ENCODE peak calls at places on chromosomes 2 and 18, in six cellular contexts. H, V, T, Q, I and X are unnamed samples.

GRCh38 chr2:240126731-240127130 is 9.4 kb downstream of the COPS9 start:
- DNase-seq in H (no peak), V (no peak), T (no peak), Q (no peak), I (no peak), X (no peak)

GRCh38 chr2:178418426-178418825 is 32.5 kb downstream of the PRKRA start:
- DNase-seq in H (no peak), V (no peak), T (no peak), Q (no peak), I (no peak), X (no peak)

GRCh38 chr2:169877406-169877805 is 50.2 kb downstream of the UBR3 start:
- DNase-seq in H (no peak), V (no peak), T (peak), Q (peak), I (no peak), X (no peak)

GRCh38 chr2:172672999-172673726 is 62.5 kb upstream of the RAPGEF4 start:
- DNase-seq in H (no peak), V (no peak), T (no peak), Q (no peak), I (no peak), X (no peak)

GRCh38 chr2:234448506-234449169 is 48.2 kb downstream of the ARL4C start:
- DNase-seq in H (no peak), V (no peak), T (no peak), Q (no peak), I (no peak), X (no peak)

GRCh38 chr2:2328847-2329246 is 2.2 kb downstream of the MYT1L start:
- DNase-seq in H (peak), V (no peak), T (peak), Q (no peak), I (peak), X (peak)

GRCh38 chr18:3481696-3482210 is 31.8 kb downstream of the TGIF1 start:
- DNase-seq in H (peak), V (no peak), T (peak), Q (peak), I (peak), X (peak)

GRCh38 chr2:215884741-215885140 is 128.6 kb downstream of the MREG start:
- DNase-seq in H (no peak), V (no peak), T (no peak), Q (no peak), I (no peak), X (no peak)

GRCh38 chr2:136116111-136116812 is 1.7 kb downstream of the CXCR4 start:
- DNase-seq in H (peak), V (no peak), T (no peak), Q (no peak), I (peak), X (peak)

GRCh38 chr18:3037423-3037915 is 24.5 kb upstream of the LPIN2 start:
- DNase-seq in H (peak), V (peak), T (peak), Q (peak), I (no peak), X (no peak)

GRCh38 chr2:233643128-233643527 is 6.9 kb downstream of the UGT1A10 start:
- DNase-seq in H (no peak), V (no peak), T (peak), Q (peak), I (peak), X (peak)

GRCh38 chr2:53093355-53093754 is 674.2 kb upstream of the CHAC2 start:
- DNase-seq in H (no peak), V (no peak), T (no peak), Q (no peak), I (no peak), X (no peak)

GRCh38 chr2:134670955-134671354 is 47.8 kb downstream of the TMEM163 start:
- DNase-seq in H (no peak), V (no peak), T (no peak), Q (no peak), I (no peak), X (no peak)

GRCh38 chr2:149827585-149828156 is 240.1 kb upstream of the MMADHC start:
- DNase-seq in H (no peak), V (no peak), T (no peak), Q (no peak), I (no peak), X (no peak)

GRCh38 chr2:191899442-191899841 is 52.6 kb upstream of the CAVIN2 start:
- DNase-seq in H (no peak), V (no peak), T (no peak), Q (no peak), I (no peak), X (no peak)

GRCh38 chr2:73698101-73698500 is 39.0 kb downstream of the TPRKB start:
- DNase-seq in H (no peak), V (no peak), T (no peak), Q (no peak), I (no peak), X (no peak)

GRCh38 chr2:70767094-70767698 is 804 bp downstream of the ADD2 start:
- DNase-seq in H (peak), V (no peak), T (no peak), Q (no peak), I (peak), X (peak)

GRCh38 chr2:6554403-6554802 is 311.3 kb downstream of the CMPK2 start:
- DNase-seq in H (no peak), V (no peak), T (no peak), Q (no peak), I (no peak), X (no peak)

GRCh38 chr2:47354013-47354816 is 48.7 kb upstream of the MSH2 start:
- DNase-seq in H (peak), V (no peak), T (peak), Q (no peak), I (no peak), X (no peak)

GRCh38 chr2:237561221-237561620 is 5.2 kb upstream of the PRLH start:
- DNase-seq in H (no peak), V (no peak), T (no peak), Q (no peak), I (no peak), X (no peak)

GRCh38 chr2:202387608-202388342 is 11.6 kb downstream of the BMPR2 start:
- DNase-seq in H (no peak), V (no peak), T (no peak), Q (no peak), I (no peak), X (no peak)

GRCh38 chr18:79642626-79643025 is 37.0 kb upstream of the CTDP1 start:
- DNase-seq in H (no peak), V (no peak), T (no peak), Q (no peak), I (no peak), X (no peak)

GRCh38 chr2:30147196-30147714 is 448 bp downstream of the YPEL5 start:
- DNase-seq in H (peak), V (no peak), T (no peak), Q (no peak), I (no peak), X (peak)

GRCh38 chr2:67515021-67515420 is 117.9 kb downstream of the ETAA1 start:
- DNase-seq in H (no peak), V (no peak), T (no peak), Q (no peak), I (no peak), X (no peak)

GRCh38 chr2:60552096-60552850 is 1.2 kb downstream of the BCL11A start:
- DNase-seq in H (no peak), V (no peak), T (no peak), Q (no peak), I (peak), X (peak)

GRCh38 chr2:217105733-217106649 is 246.1 kb upstream of the TNP1 start:
- DNase-seq in H (peak), V (no peak), T (no peak), Q (peak), I (peak), X (no peak)

GRCh38 chr2:3657881-3658280 is at the start of gene ALLC:
- DNase-seq in H (no peak), V (no peak), T (no peak), Q (no peak), I (no peak), X (no peak)

GRCh38 chr2:3662239-3662638 is 4.2 kb downstream of the ALLC start:
- DNase-seq in H (no peak), V (no peak), T (no peak), Q (peak), I (no peak), X (no peak)

GRCh38 chr2:3659447-3660432 is 1.7 kb downstream of the ALLC start:
- DNase-seq in H (no peak), V (no peak), T (peak), Q (no peak), I (no peak), X (no peak)

GRCh38 chr2:3664118-3664517 is 6.1 kb downstream of the ALLC start:
- DNase-seq in H (no peak), V (no peak), T (no peak), Q (no peak), I (no peak), X (no peak)

DNA sequence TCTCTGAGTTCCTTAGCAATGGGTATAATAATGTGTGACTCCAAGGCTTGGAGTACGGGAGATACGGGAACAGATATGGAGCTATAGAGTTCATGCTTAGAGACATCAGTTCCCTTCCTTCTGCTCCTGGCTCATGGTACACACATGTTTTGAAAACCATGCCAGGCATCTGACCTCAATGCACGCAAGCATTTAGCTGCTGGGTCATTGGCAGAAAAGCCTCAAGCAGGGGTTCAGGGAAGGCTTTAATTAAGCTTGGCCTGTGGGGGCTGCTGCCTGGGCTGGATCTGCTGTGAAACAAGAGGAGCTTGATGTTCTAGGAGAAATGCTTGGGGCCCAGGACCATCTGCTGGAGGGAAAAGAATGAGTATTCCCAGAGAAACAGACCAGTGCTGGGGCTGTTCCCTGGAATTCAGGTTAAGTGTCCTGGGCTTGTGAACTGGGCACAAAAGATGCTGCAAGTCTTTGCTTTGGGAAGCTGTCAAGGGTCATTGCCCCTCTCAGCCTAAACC is 3.2 kb downstream of the ALLC start:
- DNase-seq in H (no peak), V (no peak), T (no peak), Q (no peak), I (no peak), X (no peak)
- TF ChIP-seq ATF3 in H (no peak), V (no peak), T (no peak), Q (no peak), I (no peak), X (no peak)

GRCh38 chr2:219266232-219266631 is 12.5 kb upstream of the TUBA4A start:
- DNase-seq in H (no peak), V (no peak), T (no peak), Q (no peak), I (no peak), X (no peak)

GRCh38 chr2:219271021-219271420 is 8.1 kb upstream of the DNAJB2 start:
- DNase-seq in H (no peak), V (no peak), T (no peak), Q (no peak), I (no peak), X (no peak)

GRCh38 chr2:219270055-219270372 is 9.2 kb upstream of the DNAJB2 start:
- DNase-seq in H (no peak), V (no peak), T (no peak), Q (no peak), I (no peak), X (no peak)

GRCh38 chr2:219272351-219272750 is 6.8 kb upstream of the DNAJB2 start:
- DNase-seq in H (no peak), V (no peak), T (no peak), Q (no peak), I (no peak), X (no peak)

GRCh38 chr2:219269362-219270054 is 9.7 kb upstream of the DNAJB2 start:
- DNase-seq in H (no peak), V (no peak), T (peak), Q (no peak), I (no peak), X (no peak)
- TF ChIP-seq ATF3 in H (no peak), V (no peak), T (no peak), Q (no peak), I (no peak), X (no peak)

GRCh38 chr18:58431215-58431614 is 197.7 kb downstream of the ALPK2 start:
- DNase-seq in H (no peak), V (no peak), T (no peak), Q (no peak), I (no peak), X (no peak)
- TF ChIP-seq ATF3 in H (no peak), V (no peak), T (no peak), Q (no peak), I (no peak), X (no peak)

GRCh38 chr2:64951306-64951953 is 37.8 kb upstream of the SLC1A4 start:
- DNase-seq in H (no peak), V (no peak), T (no peak), Q (no peak), I (no peak), X (no peak)
- TF ChIP-seq ATF3 in H (no peak), V (no peak), T (no peak), Q (no peak), I (no peak), X (no peak)

DNA sequence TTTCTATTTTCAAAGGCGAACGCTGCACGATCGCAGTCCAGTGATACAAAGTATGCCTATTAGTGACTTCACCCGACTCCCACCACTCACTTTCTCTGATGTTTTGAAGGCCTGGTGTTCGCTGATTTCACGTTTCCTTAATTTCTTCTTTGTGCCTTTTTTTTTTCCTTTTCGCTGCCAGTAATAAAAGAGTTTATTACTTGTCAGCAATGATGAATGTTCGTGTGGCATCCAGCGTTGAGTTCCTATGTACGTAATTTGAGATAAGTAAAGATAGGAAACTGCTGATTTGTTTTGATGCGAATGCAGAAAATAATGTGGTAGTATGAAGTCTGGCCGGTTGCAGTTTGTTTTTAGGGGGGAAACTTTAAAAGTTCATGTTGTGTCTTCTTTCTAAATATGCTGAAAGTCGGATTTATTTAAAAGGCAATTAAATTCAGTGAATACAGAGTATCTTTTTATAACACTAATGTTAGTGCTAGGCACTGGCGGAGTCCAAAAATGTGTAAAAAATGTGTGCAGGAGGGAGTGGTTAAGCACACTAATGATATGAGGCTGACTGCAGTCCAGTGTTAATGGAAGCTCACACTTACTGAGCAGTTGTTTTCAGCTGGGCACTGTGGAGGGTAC is 828 bp downstream of the UBXN2A start:
- DNase-seq in H (peak), V (peak), T (peak), Q (no peak), I (no peak), X (no peak)
- TF ChIP-seq ATF3 in H (no peak), V (no peak), T (no peak), Q (no peak), I (no peak), X (no peak)

GRCh38 chr18:44715245-44715644 is 34.6 kb downstream of the SETBP1 start:
- DNase-seq in H (no peak), V (no peak), T (no peak), Q (no peak), I (no peak), X (no peak)
- TF ChIP-seq ATF3 in H (no peak), V (no peak), T (no peak), Q (no peak), I (no peak), X (no peak)

DNA sequence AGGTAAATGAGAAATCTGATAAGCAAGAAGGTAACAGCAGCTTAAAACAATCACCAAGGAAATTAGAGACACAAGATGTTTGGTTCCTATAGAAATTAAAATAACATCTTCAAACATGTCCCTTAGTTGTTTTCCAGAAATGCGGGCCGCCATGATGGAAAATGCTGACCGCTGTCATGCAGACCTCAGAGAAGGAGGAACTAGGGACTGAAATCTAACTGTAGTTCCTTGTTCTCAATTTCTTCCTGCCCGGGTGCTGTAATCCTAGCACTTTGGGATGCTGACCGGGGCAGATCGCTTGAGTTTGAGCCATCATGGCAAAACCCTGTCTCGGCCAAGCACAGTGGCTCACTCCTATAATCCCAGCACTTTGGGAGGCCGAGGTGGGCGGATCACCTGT is 51.1 kb downstream of the TEX51 start:
- DNase-seq in H (no peak), V (no peak), T (no peak), Q (no peak), I (no peak), X (no peak)
- TF ChIP-seq ATF3 in H (no peak), V (no peak), T (no peak), Q (no peak), I (no peak), X (no peak)

GRCh38 chr2:98763209-98763951 is 32.4 kb upstream of the MGAT4A start:
- DNase-seq in H (no peak), V (no peak), T (no peak), Q (no peak), I (no peak), X (no peak)

GRCh38 chr2:98768765-98769476 is 38.0 kb upstream of the MGAT4A start:
- DNase-seq in H (no peak), V (no peak), T (peak), Q (no peak), I (no peak), X (no peak)

GRCh38 chr2:98761909-98762308 is 31.0 kb upstream of the MGAT4A start:
- DNase-seq in H (no peak), V (no peak), T (no peak), Q (no peak), I (no peak), X (no peak)

GRCh38 chr2:98761267-98761781 is 30.4 kb upstream of the MGAT4A start:
- DNase-seq in H (no peak), V (no peak), T (peak), Q (no peak), I (no peak), X (no peak)

GRCh38 chr2:98764499-98764898 is 33.6 kb upstream of the MGAT4A start:
- DNase-seq in H (no peak), V (no peak), T (no peak), Q (no peak), I (no peak), X (no peak)
- TF ChIP-seq ATF3 in H (no peak), V (no peak), T (no peak), Q (no peak), I (no peak), X (no peak)

GRCh38 chr18:28147674-28148171 is 29.2 kb downstream of the CDH2 start:
- DNase-seq in H (no peak), V (no peak), T (peak), Q (no peak), I (no peak), X (no peak)
- TF ChIP-seq ATF3 in H (no peak), V (no peak), T (no peak), Q (no peak), I (no peak), X (no peak)

GRCh38 chr2:99450199-99450598 is 39.6 kb downstream of the REV1 start:
- DNase-seq in H (no peak), V (no peak), T (no peak), Q (no peak), I (no peak), X (no peak)

GRCh38 chr2:99451280-99451679 is 38.5 kb downstream of the REV1 start:
- DNase-seq in H (no peak), V (no peak), T (no peak), Q (no peak), I (no peak), X (no peak)

GRCh38 chr2:99451686-99452085 is 38.1 kb downstream of the REV1 start:
- DNase-seq in H (no peak), V (no peak), T (no peak), Q (no peak), I (no peak), X (no peak)

GRCh38 chr2:99445065-99445464 is 44.8 kb downstream of the REV1 start:
- DNase-seq in H (no peak), V (no peak), T (no peak), Q (no peak), I (no peak), X (no peak)

GRCh38 chr2:99448556-99448955 is 41.3 kb downstream of the REV1 start:
- DNase-seq in H (no peak), V (no peak), T (no peak), Q (no peak), I (no peak), X (no peak)
- TF ChIP-seq ATF3 in H (no peak), V (no peak), T (no peak), Q (no peak), I (no peak), X (no peak)